ENCODE peak calls at places on chromosomes 4 and X, in six cellular contexts. Q, C, Y, P, L and G are unnamed samples.

GRCh38 chrX:49043987-49044281 is 777 bp upstream of the TFE3 start:
- DNase-seq in Y (no peak), Q (no peak), C (no peak), P (no peak), L (no peak), G (no peak)

GRCh38 chr4:58679051-58679450 is 1568.9 kb upstream of the IGFBP7 start:
- DNase-seq in C (no peak), Y (no peak), P (no peak), Q (no peak), L (no peak), G (no peak)

GRCh38 chrX:118550792-118551191 is 55.2 kb downstream of the DOCK11 start:
- DNase-seq in Q (no peak), C (no peak), L (no peak), P (no peak), Y (no peak), G (no peak)

GRCh38 chr4:124932447-124932846 is 219.9 kb upstream of the ANKRD50 start:
- DNase-seq in Y (no peak), L (no peak), Q (no peak), P (no peak), C (no peak), G (no peak)

GRCh38 chrX:118216488-118216887 is 99.9 kb upstream of the KLHL13 start:
- DNase-seq in Q (no peak), C (no peak), P (no peak), L (no peak), Y (peak), G (no peak)

GRCh38 chr4:130478406-130478805 is 1382.5 kb downstream of the C4orf33 start:
- DNase-seq in P (no peak), L (no peak), Q (no peak), C (peak), Y (no peak), G (no peak)

GRCh38 chr4:34280131-34280530 is 1964.2 kb downstream of the ARAP2 start:
- DNase-seq in Q (no peak), P (no peak), L (no peak), Y (peak), C (no peak), G (no peak)

GRCh38 chr4:186728631-186729271 is 5.1 kb upstream of the FAT1 start:
- DNase-seq in Y (no peak), Q (no peak), C (no peak), P (no peak), L (no peak), G (no peak)

GRCh38 chr4:110164251-110164650 is 34.2 kb downstream of the ELOVL6 start:
- DNase-seq in P (no peak), L (no peak), C (peak), Q (no peak), Y (no peak), G (no peak)

GRCh38 chr4:2927696-2928075 is 35.5 kb downstream of the NOP14 start:
- DNase-seq in P (no peak), Q (no peak), L (no peak), C (no peak), Y (no peak), G (no peak)

GRCh38 chr4:100317032-100317864 is 127.0 kb upstream of the DDIT4L start:
- DNase-seq in Y (no peak), P (no peak), Q (no peak), L (no peak), C (no peak), G (no peak)

GRCh38 chr4:88605744-88606143 is 13.5 kb downstream of the HERC3 start:
- DNase-seq in Y (no peak), Q (no peak), P (no peak), L (no peak), C (no peak), G (no peak)

GRCh38 chr4:159555873-159556272 is 453.0 kb downstream of the RAPGEF2 start:
- DNase-seq in P (no peak), L (no peak), Q (no peak), Y (no peak), C (no peak), G (no peak)

GRCh38 chr4:131584587-131584986 is 1564.5 kb upstream of the PCDH10 start:
- DNase-seq in P (no peak), C (no peak), Q (no peak), Y (no peak), L (no peak), G (no peak)

GRCh38 chr4:38930199-38930598 is 62.6 kb downstream of the FAM114A1 start:
- DNase-seq in Y (no peak), Q (no peak), L (no peak), P (no peak), C (no peak), G (no peak)

GRCh38 chrX:8960809-8961413 is 73.0 kb downstream of the FAM9B start:
- DNase-seq in P (no peak), C (no peak), Q (no peak), L (no peak), Y (peak), G (no peak)

GRCh38 chrX:28398352-28398751 is 188.9 kb upstream of the IL1RAPL1 start:
- DNase-seq in P (peak), C (no peak), Y (no peak), Q (no peak), L (no peak), G (no peak)

GRCh38 chrX:84168095-84168494 is 19.9 kb downstream of the RPS6KA6 start:
- DNase-seq in P (no peak), C (no peak), L (no peak), Y (no peak), Q (no peak), G (no peak)

GRCh38 chr4:113773014-113773413 is 11.5 kb upstream of the CAMK2D start:
- DNase-seq in Y (no peak), C (no peak), P (no peak), L (peak), Q (no peak), G (no peak)

GRCh38 chr4:25531272-25531671 is 124.4 kb upstream of the SLC34A2 start:
- DNase-seq in Y (no peak), P (no peak), L (no peak), Q (no peak), C (no peak), G (no peak)

GRCh38 chr4:97103252-97103651 is 1040.0 kb downstream of the STPG2 start:
- DNase-seq in L (no peak), Y (no peak), Q (no peak), P (no peak), C (no peak), G (no peak)

GRCh38 chr4:60962286-60962685 is 237.8 kb upstream of the ADGRL3 start:
- DNase-seq in Q (no peak), P (no peak), Y (no peak), L (no peak), C (no peak), G (no peak)

GRCh38 chrX:40748977-40749376 is 13.6 kb upstream of the MED14 start:
- DNase-seq in P (no peak), Q (no peak), L (no peak), C (no peak), Y (peak), G (no peak)

GRCh38 chrX:51332188-51332942 is at the start of gene NUDT10:
- DNase-seq in C (no peak), Q (peak), P (no peak), L (peak), Y (no peak), G (peak)

GRCh38 chr4:176498857-176499256 is 179.1 kb downstream of the SPCS3 start:
- DNase-seq in P (no peak), L (no peak), Q (no peak), Y (no peak), C (no peak), G (no peak)

GRCh38 chr4:42371306-42372063 is 25.8 kb upstream of the SHISA3 start:
- DNase-seq in L (peak), Y (peak), C (peak), P (peak), Q (no peak), G (no peak)

GRCh38 chr4:20520901-20521300 is 179.4 kb upstream of the PACRGL start:
- DNase-seq in P (no peak), Q (no peak), Y (no peak), L (no peak), C (no peak), G (no peak)

GRCh38 chr4:138707746-138708145 is 307.8 kb upstream of the NOCT start:
- DNase-seq in L (no peak), P (no peak), C (no peak), Y (no peak), Q (no peak), G (no peak)

GRCh38 chr4:112765317-112765989 is 128.5 kb downstream of the LARP7 start:
- DNase-seq in C (no peak), Q (no peak), L (no peak), P (no peak), Y (peak), G (no peak)

GRCh38 chr4:48727666-48728459 is 52.2 kb downstream of the FRYL start:
- DNase-seq in Y (no peak), Q (no peak), L (no peak), C (no peak), P (no peak), G (no peak)

GRCh38 chr4:96154676-96155075 is 314.8 kb downstream of the PDHA2 start:
- DNase-seq in Y (no peak), L (no peak), P (no peak), Q (no peak), C (no peak), G (no peak)

GRCh38 chr4:33425916-33426315 is 2705.7 kb downstream of the PCDH7 start:
- DNase-seq in P (no peak), Q (no peak), C (no peak), Y (no peak), L (no peak), G (no peak)

GRCh38 chr4:183355405-183355804 is 33.2 kb upstream of the CLDN24 start:
- DNase-seq in L (no peak), C (no peak), P (no peak), Y (no peak), Q (no peak), G (no peak)

GRCh38 chr4:168917150-168917779 is 92.8 kb downstream of the CBR4 start:
- DNase-seq in P (peak), C (no peak), L (no peak), Y (peak), Q (no peak), G (no peak)

GRCh38 chrX:9342581-9343051 is 122.2 kb upstream of the TBL1X start:
- DNase-seq in L (peak), P (peak), Q (peak), Y (peak), C (peak), G (peak)

GRCh38 chrX:151871244-151871643 is 41.4 kb upstream of the MAGEA4 start:
- DNase-seq in L (no peak), Q (no peak), C (peak), P (peak), Y (no peak), G (no peak)